ENCODE peak calls at places on chromosomes 12 and 14, in four cellular contexts. T is adipocyte, C is HFF-Myc, F is ovary. N is an unnamed sample.

GRCh38 chr14:74324945-74325361 is 22.2 kb upstream of the ABCD4 start:
- DNase-seq in T (peak; percentile 76), C (no peak), F (no peak), N (no peak)

GRCh38 chr12:92146497-92146828 is 817 bp upstream of the BTG1 start:
- DNase-seq in T (no peak), C (no peak), F (no peak), N (no peak)

GRCh38 chr14:71959055-71959454 is 26.8 kb downstream of the RGS6 start:
- DNase-seq in T (no peak), C (no peak), F (no peak), N (no peak)

GRCh38 chr12:126156806-126157574 is 1091.8 kb downstream of the AACS start:
- DNase-seq in T (no peak), C (no peak), F (no peak), N (no peak)

GRCh38 chr12:3005736-3006135 is 46.5 kb downstream of the TEAD4 start:
- DNase-seq in T (peak; percentile 15), C (no peak), F (no peak), N (no peak)

GRCh38 chr14:51396222-51396815 is 156.3 kb downstream of the TMX1 start:
- DNase-seq in T (peak; percentile 76), C (peak; percentile 94), F (peak; percentile 32), N (peak; percentile 91)

GRCh38 chr12:128920468-128920867 is 67.2 kb downstream of the GLT1D1 start:
- DNase-seq in T (peak; percentile 24), C (no peak), F (no peak), N (no peak)

GRCh38 chr14:68412505-68413496 is 380.1 kb downstream of the ZFP36L1 start:
- DNase-seq in T (no peak), C (no peak), F (no peak), N (no peak)

GRCh38 chr12:77323778-77324415 is 258.5 kb upstream of the E2F7 start:
- DNase-seq in T (no peak), C (no peak), F (no peak), N (no peak)

GRCh38 chr14:92759300-92759678 is 10.9 kb upstream of the LGMN start:
- DNase-seq in T (no peak), C (peak; percentile 45), F (no peak), N (no peak)

GRCh38 chr12:6538420-6539275 is 4.3 kb downstream of the GAPDH start:
- DNase-seq in T (peak; percentile 33), C (no peak), F (peak; percentile 30), N (no peak)

GRCh38 chr12:107929436-107929835 is 154.9 kb downstream of the ASCL4 start:
- DNase-seq in T (peak; percentile 8), C (peak; percentile 12), F (no peak), N (no peak)

GRCh38 chr12:108729612-108730336 is 1.5 kb downstream of the CORO1C start:
- DNase-seq in T (peak; percentile 53), C (no peak), F (no peak), N (no peak)

GRCh38 chr14:78070344-78070743 is 99.8 kb upstream of the NRXN3 start:
- DNase-seq in T (no peak), C (no peak), F (no peak), N (no peak)

GRCh38 chr14:78071016-78071549 is 99.1 kb upstream of the NRXN3 start:
- DNase-seq in T (no peak), C (no peak), F (no peak), N (no peak)

GRCh38 chr14:78075610-78076277 is 94.4 kb upstream of the NRXN3 start:
- DNase-seq in T (no peak), C (no peak), F (no peak), N (no peak)

GRCh38 chr14:78074546-78074945 is 95.6 kb upstream of the NRXN3 start:
- DNase-seq in T (no peak), C (no peak), F (no peak), N (no peak)

GRCh38 chr14:78075033-78075432 is 95.1 kb upstream of the NRXN3 start:
- DNase-seq in T (no peak), C (no peak), F (no peak), N (no peak)
- H3K4me3 ChIP-seq in T (no peak overlapping the region), C (no peak overlapping the region), F (no peak overlapping the region), N (no peak overlapping the region)

GRCh38 chr14:104968541-104969401 is 9.4 kb downstream of the AHNAK2 start:
- DNase-seq in T (no peak), C (no peak), F (peak; percentile 37), N (no peak)

GRCh38 chr14:104970231-104971068 is 7.7 kb downstream of the AHNAK2 start:
- DNase-seq in T (peak; percentile 80), C (peak; percentile 59), F (peak; percentile 37), N (peak; percentile 29)

GRCh38 chr14:104971447-104972240 is 6.5 kb downstream of the AHNAK2 start:
- DNase-seq in T (no peak), C (no peak), F (peak; percentile 35), N (no peak)

GRCh38 chr14:104968153-104968527 is 10.0 kb downstream of the AHNAK2 start:
- DNase-seq in T (peak; percentile 77), C (no peak), F (peak; percentile 84), N (no peak)

GRCh38 chr14:104969741-104970230 is 8.4 kb downstream of the AHNAK2 start:
- DNase-seq in T (no peak), C (no peak), F (no peak), N (no peak)
- H3K4me3 ChIP-seq in T (peak overlapping the region; percentile 86), C (peak overlapping the region; percentile 16), F (peak overlapping the region; percentile 40), N (peak overlapping the region; percentile 48)

GRCh38 chr12:26125451-26126339 is 858 bp upstream of the BHLHE41 start:
- DNase-seq in T (peak; percentile 89), C (no peak), F (peak; percentile 77), N (no peak)
- H3K4me3 ChIP-seq in T (peak overlapping the region; percentile 84), C (peak overlapping the region; percentile 61), F (peak overlapping the region; percentile 48), N (peak overlapping the region; percentile 75)

DNA sequence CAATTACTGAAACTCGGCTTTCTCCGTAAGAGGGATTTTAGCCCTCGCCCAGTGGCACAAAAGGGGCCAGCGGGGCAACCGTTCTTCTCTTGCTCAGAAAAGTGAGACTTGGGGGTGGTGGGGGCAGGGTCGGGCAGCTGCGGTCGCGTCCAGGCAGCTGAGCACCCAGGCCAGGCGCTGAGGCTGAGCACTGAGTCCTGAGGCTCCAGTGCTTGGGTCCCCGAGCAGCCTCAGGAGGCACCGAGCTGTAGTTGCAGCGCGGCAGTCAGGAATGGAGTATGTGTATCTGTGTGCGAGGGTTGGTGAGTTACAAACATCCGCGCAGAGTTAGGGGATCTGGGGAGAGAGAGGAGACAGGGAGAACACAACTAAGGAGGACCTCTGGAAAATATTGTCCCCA is 4.1 kb upstream of the HOXC6 start:
- DNase-seq in T (no peak), C (no peak), F (peak; percentile 56), N (no peak)
- H3K4me3 ChIP-seq in T (peak overlapping the region; percentile 82), C (no peak overlapping the region), F (no peak overlapping the region), N (no peak overlapping the region)

GRCh38 chr12:53973093-53974042 is at the start of gene HOXC11:
- DNase-seq in T (no peak), C (no peak), F (no peak), N (no peak)
- H3K4me3 ChIP-seq in T (peak within 1 kb of the TSS; percentile 86), C (peak within 1 kb of the TSS; percentile 47), F (peak within 1 kb of the TSS; percentile 31), N (no peak within 1 kb of the TSS)

GRCh38 chr14:94827711-94828505 is 58.0 kb upstream of the GSC start:
- DNase-seq in T (no peak), C (no peak), F (no peak), N (no peak)
- H3K4me3 ChIP-seq in T (peak overlapping the region; percentile 25), C (no peak overlapping the region), F (no peak overlapping the region), N (no peak overlapping the region)

GRCh38 chr14:21309238-21309636 is 29.4 kb downstream of the RPGRIP1 start:
- DNase-seq in T (no peak), C (no peak), F (no peak), N (no peak)
- H3K4me3 ChIP-seq in T (peak overlapping the region; percentile 75), C (peak overlapping the region; percentile 13), F (no peak overlapping the region), N (no peak overlapping the region)

N was measured in AG04450.